ENCODE peak calls at places on chromosomes 2 and 18, in eight cellular contexts. S is fibroblast of pulmonary artery, Q is pancreas, E is astrocyte of the spinal cord, R is uterus, D is OCI-LY7, X is tibial nerve, N is AG04449. T is an unnamed sample.

GRCh38 chr2:162107361-162107901 is 33.4 kb upstream of the DPP4 start:
- DNase-seq in S (no peak), Q (no peak), E (no peak), R (no peak), D (no peak), X (no peak), N (no peak), T (no peak)

GRCh38 chr2:215590353-215590752 is 154.5 kb upstream of the FN1 start:
- DNase-seq in S (no peak), Q (no peak), E (no peak), R (no peak), D (no peak), X (no peak), N (no peak), T (no peak)

GRCh38 chr18:56565596-56566355 is 72.6 kb downstream of the TXNL1 start:
- DNase-seq in S (peak), Q (peak), E (peak), R (no peak), D (no peak), X (no peak), N (peak), T (no peak)

GRCh38 chr2:170816499-170817246 is at the start of gene GAD1:
- DNase-seq in S (peak), Q (peak), E (peak), R (no peak), D (no peak), X (peak), N (no peak), T (no peak)

GRCh38 chr2:37570773-37571570 is 100.5 kb downstream of the CDC42EP3 start:
- DNase-seq in S (peak), Q (no peak), E (peak), R (no peak), D (no peak), X (no peak), N (peak), T (peak)

GRCh38 chr2:2566396-2567323 is 235.6 kb upstream of the MYT1L start:
- DNase-seq in S (no peak), Q (no peak), E (no peak), R (no peak), D (no peak), X (no peak), N (no peak), T (no peak)

GRCh38 chr2:25304339-25304728 is 37.4 kb downstream of the DNMT3A start:
- DNase-seq in S (peak), Q (no peak), E (no peak), R (no peak), D (no peak), X (no peak), N (no peak), T (no peak)

GRCh38 chr2:173972636-173973035 is 7.5 kb upstream of the SP3 start:
- DNase-seq in S (no peak), Q (no peak), E (no peak), R (no peak), D (no peak), X (no peak), N (no peak), T (no peak)

GRCh38 chr2:39435254-39435653 is 1.8 kb downstream of the MAP4K3 start:
- DNase-seq in S (peak), Q (no peak), E (no peak), R (no peak), D (no peak), X (no peak), N (no peak), T (no peak)

GRCh38 chr2:127640082-127641072 is 5.6 kb upstream of the GPR17 start:
- DNase-seq in S (no peak), Q (no peak), E (no peak), R (no peak), D (peak), X (no peak), N (no peak), T (no peak)

GRCh38 chr2:54455584-54456525 is at the start of gene SPTBN1:
- DNase-seq in S (peak), Q (peak), E (peak), R (peak), D (peak), X (peak), N (peak), T (peak)

GRCh38 chr18:43596106-43596712 is 318.9 kb upstream of the SYT4 start:
- DNase-seq in S (peak), Q (no peak), E (peak), R (no peak), D (peak), X (no peak), N (no peak), T (no peak)

GRCh38 chr18:57792741-57793629 is 10.1 kb downstream of the ATP8B1 start:
- DNase-seq in S (peak), Q (no peak), E (no peak), R (no peak), D (no peak), X (no peak), N (no peak), T (no peak)

GRCh38 chr2:216717491-216717901 is 22.1 kb upstream of the IGFBP5 start:
- DNase-seq in S (no peak), Q (no peak), E (no peak), R (no peak), D (no peak), X (no peak), N (no peak), T (no peak)

GRCh38 chr2:240568678-240569522 is 616 bp downstream of the RNPEPL1 start:
- DNase-seq in S (peak), Q (peak), E (peak), R (peak), D (peak), X (no peak), N (no peak), T (no peak)

GRCh38 chr2:85989288-85989865 is 100.6 kb upstream of the ST3GAL5 start:
- DNase-seq in S (no peak), Q (no peak), E (no peak), R (no peak), D (no peak), X (no peak), N (no peak), T (no peak)

GRCh38 chr2:216031960-216032689 is 18.8 kb upstream of the MREG start:
- DNase-seq in S (peak), Q (no peak), E (peak), R (no peak), D (no peak), X (no peak), N (peak), T (no peak)

GRCh38 chr2:218393750-218394290 is 5.8 kb upstream of the CTDSP1 start:
- DNase-seq in S (no peak), Q (no peak), E (no peak), R (no peak), D (no peak), X (no peak), N (no peak), T (no peak)

GRCh38 chr18:59616501-59616900 is 80.7 kb downstream of the CCBE1 start:
- DNase-seq in S (peak), Q (no peak), E (peak), R (no peak), D (no peak), X (no peak), N (no peak), T (peak)

GRCh38 chr2:206728277-206729199 is 10.3 kb upstream of the DYTN start:
- DNase-seq in S (peak), Q (no peak), E (peak), R (no peak), D (no peak), X (no peak), N (no peak), T (peak)

GRCh38 chr2:127770973-127771735 is 39.8 kb downstream of the WDR33 start:
- DNase-seq in S (peak), Q (no peak), E (peak), R (no peak), D (no peak), X (no peak), N (peak), T (no peak)

GRCh38 chr2:172093416-172094318 is 8.4 kb downstream of the DLX1 start:
- DNase-seq in S (no peak), Q (no peak), E (no peak), R (no peak), D (no peak), X (no peak), N (no peak), T (no peak)

GRCh38 chr2:175366814-175367213 is 185.3 kb upstream of the ATP5MC3 start:
- DNase-seq in S (peak), Q (peak), E (peak), R (no peak), D (peak), X (peak), N (no peak), T (no peak)
- TF ChIP-seq CTCF in S (peak), Q (peak), E (peak), R (peak), D (peak), X (peak), N (peak), T (peak)

DNA sequence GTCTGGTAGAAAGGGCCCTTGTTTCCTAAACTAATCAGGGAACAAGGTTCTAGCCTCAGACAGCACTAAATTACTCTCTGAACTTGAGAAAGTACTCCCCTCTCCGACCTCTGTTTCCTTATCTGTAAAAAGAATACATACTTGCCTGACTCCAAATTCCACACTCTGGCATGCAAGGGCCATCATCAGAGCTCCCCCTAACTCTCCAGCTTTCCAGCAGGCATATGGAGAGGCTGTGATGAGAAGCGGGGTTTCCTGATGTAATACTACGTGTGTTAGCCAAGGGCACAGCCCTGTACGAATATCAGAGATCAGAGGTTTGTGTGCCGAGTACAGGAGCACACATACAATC is 1.8 kb upstream of the EVA1A start:
- DNase-seq in S (no peak), Q (no peak), E (no peak), R (no peak), D (no peak), X (no peak), N (no peak), T (no peak)
- H3K4me3 ChIP-seq in S (no peak), Q (no peak), E (no peak), R (no peak), D (no peak), X (no peak), N (no peak), T (no peak)

GRCh38 chr18:70998490-70998889 is 709.6 kb downstream of the SOCS6 start:
- DNase-seq in S (peak), Q (no peak), E (no peak), R (no peak), D (no peak), X (no peak), N (no peak), T (no peak)
- TF ChIP-seq CTCF in S (peak), Q (no peak), E (no peak), R (no peak), D (no peak), X (no peak), N (no peak), T (peak)

GRCh38 chr2:154173919-154174318 is 302.2 kb downstream of the GALNT13 start:
- DNase-seq in S (no peak), Q (no peak), E (no peak), R (no peak), D (no peak), X (no peak), N (no peak), T (no peak)
- H3K4me3 ChIP-seq in S (no peak), Q (no peak), E (no peak), R (no peak), D (no peak), X (no peak), N (no peak), T (no peak)

GRCh38 chr18:25261768-25262167 is 90.2 kb downstream of the ZNF521 start:
- DNase-seq in S (no peak), Q (no peak), E (peak), R (no peak), D (no peak), X (no peak), N (no peak), T (no peak)
- TF ChIP-seq CTCF in S (no peak), Q (no peak), E (no peak), R (no peak), D (no peak), X (no peak), N (no peak), T (no peak)

DNA sequence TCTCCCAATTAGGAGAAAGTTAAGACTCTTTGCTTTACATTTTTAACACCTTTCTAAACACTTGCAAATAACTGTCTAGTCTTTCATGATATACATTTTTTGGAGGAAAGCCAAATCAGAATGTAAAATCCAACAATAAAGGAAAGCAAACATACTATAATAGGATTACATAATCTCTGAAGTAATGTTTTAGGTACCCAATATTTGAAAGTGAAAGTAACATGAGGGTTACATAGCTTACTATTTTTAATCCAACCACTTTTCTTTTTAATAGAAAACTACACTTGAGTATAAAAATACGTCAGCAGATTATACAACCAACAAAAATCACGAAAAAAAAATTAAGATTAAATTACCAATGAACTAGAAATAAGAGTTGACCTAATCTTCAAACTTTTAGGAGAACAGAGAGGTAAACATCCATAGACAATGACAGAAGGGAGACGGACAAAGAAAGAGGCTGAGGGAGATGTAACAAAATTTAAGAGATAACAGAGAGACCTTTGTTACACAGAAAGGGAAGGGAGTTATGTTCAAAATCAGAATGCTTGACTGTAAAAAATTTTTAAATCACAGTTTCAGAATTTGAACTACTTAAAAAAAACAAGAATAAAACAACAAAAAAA is 150.0 kb downstream of the IKZF2 start:
- DNase-seq in S (peak), Q (no peak), E (peak), R (no peak), D (no peak), X (no peak), N (no peak), T (no peak)
- H3K4me3 ChIP-seq in S (no peak), Q (no peak), E (no peak), R (no peak), D (peak), X (peak), N (no peak), T (no peak)

GRCh38 chr2:195049372-195050031 is 607.5 kb upstream of the SLC39A10 start:
- DNase-seq in S (no peak), Q (no peak), E (peak), R (no peak), D (no peak), X (no peak), N (no peak), T (no peak)
- TF ChIP-seq CTCF in S (no peak), Q (no peak), E (no peak), R (no peak), D (no peak), X (no peak), N (no peak), T (no peak)

DNA sequence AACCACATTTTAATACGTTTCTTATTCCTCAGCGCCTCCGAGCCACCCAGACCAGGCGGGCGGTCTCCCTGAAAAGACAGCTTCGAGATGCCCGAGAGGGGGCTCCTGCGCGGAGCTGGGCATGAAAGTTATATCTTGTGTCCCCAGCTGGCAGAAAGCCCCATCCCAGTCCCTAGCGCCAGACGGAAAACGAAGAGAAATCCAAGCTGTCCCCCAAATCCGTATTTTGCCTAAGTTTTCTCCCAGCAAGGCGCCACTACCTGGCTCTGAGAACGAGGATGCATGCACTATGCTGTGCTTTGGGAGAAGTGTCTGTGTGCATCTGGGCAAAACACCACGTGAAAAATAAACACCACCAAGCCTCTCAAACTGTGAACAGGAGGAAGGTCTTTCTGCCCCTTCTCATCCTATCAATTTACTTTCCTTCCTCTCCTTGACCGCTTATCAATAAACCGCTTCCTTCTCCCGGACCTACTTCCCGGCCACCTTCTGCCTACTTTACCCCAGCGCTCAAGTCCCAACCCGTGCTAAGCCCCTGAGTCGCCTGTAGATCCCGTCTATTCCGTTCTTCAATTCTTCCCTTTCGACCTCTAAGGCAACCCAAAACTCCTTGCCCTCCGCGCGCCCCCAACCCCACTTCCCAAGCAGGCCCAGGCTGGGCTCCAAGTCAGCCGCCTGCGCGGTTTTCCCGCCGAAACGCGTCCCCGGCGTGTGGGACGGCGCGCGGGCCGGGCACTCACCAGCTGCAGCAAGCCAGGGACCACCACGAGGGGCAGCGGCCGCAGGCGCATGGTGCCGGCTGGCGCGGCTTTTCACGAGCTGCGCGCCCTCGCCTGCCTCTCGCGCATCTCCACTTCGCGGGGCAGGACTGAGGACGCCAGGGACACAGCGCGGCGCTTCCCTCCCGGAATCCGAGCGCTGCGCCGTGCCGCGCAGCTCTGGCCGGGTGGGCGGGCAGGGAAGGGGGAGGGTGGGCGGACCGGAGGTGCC is at the start of gene NXPH2:
- DNase-seq in S (no peak), Q (no peak), E (no peak), R (no peak), D (no peak), X (no peak), N (no peak), T (no peak)
- H3K4me3 ChIP-seq in S (no peak), Q (peak), E (peak), R (no peak), D (no peak), X (peak), N (no peak), T (peak)

GRCh38 chr2:113964436-113964835 is 74.5 kb downstream of the ACTR3 start:
- DNase-seq in S (no peak), Q (no peak), E (no peak), R (no peak), D (no peak), X (no peak), N (no peak), T (no peak)

GRCh38 chr2:113965228-113965627 is 75.3 kb downstream of the ACTR3 start:
- DNase-seq in S (no peak), Q (no peak), E (no peak), R (no peak), D (no peak), X (no peak), N (no peak), T (no peak)

GRCh38 chr2:113965644-113966043 is 75.8 kb downstream of the ACTR3 start:
- DNase-seq in S (peak), Q (no peak), E (peak), R (no peak), D (peak), X (no peak), N (no peak), T (peak)

GRCh38 chr2:113962692-113963480 is 73.0 kb downstream of the ACTR3 start:
- DNase-seq in S (peak), Q (no peak), E (peak), R (no peak), D (no peak), X (no peak), N (peak), T (peak)

GRCh38 chr2:113963965-113964364 is 74.1 kb downstream of the ACTR3 start:
- DNase-seq in S (no peak), Q (no peak), E (no peak), R (no peak), D (no peak), X (no peak), N (no peak), T (no peak)
- TF ChIP-seq CTCF in S (no peak), Q (no peak), E (no peak), R (no peak), D (peak), X (no peak), N (peak), T (peak)

GRCh38 chr2:28397043-28397381 is 4.4 kb downstream of the FOSL2 start:
- DNase-seq in S (no peak), Q (no peak), E (no peak), R (no peak), D (no peak), X (no peak), N (no peak), T (no peak)
- H3K4me3 ChIP-seq in S (peak), Q (peak), E (peak), R (peak), D (no peak), X (peak), N (peak), T (peak)

T was measured in retinal pigment epithelial cell.